ENCODE peak calls at places on chromosomes 16 and 17, in ten cellular contexts. A is CD8-positive, alpha-beta T cell; K is endothelial cell of umbilical vein; U is H9; O is heart right ventricle; R is hepatocyte; V is lung; N is uterus; I is mammary epithelial cell; G is heart left ventricle. W is an unnamed sample.

GRCh38 chr17:41382396-41382795 is 290 bp upstream of the KRT34 start:
- DNase-seq in A (no peak), K (no peak), U (no peak), O (no peak), R (no peak), V (no peak), N (no peak), I (peak; percentile 50), G (no peak), W (no peak)

GRCh38 chr17:61048398-61049106 is 351.1 kb upstream of the TBX2 start:
- DNase-seq in A (no peak), K (no peak), U (no peak), O (no peak), R (no peak), V (no peak), N (no peak), I (no peak), G (no peak), W (no peak)

GRCh38 chr16:457732-458400 is 32.4 kb downstream of the RAB11FIP3 start:
- DNase-seq in A (no peak), K (peak; percentile 77), U (no peak), O (no peak), R (peak; percentile 46), V (peak; percentile 30), N (no peak), I (no peak), G (no peak), W (no peak)

GRCh38 chr16:66489818-66490217 is 60.1 kb downstream of the TK2 start:
- DNase-seq in A (no peak), K (no peak), U (no peak), O (no peak), R (no peak), V (no peak), N (peak; percentile 12), I (no peak), G (no peak), W (peak; percentile 34)

GRCh38 chr17:13958773-13959172 is 110.5 kb upstream of the COX10 start:
- DNase-seq in A (no peak), K (no peak), U (no peak), O (no peak), R (no peak), V (no peak), N (no peak), I (no peak), G (no peak), W (no peak)

GRCh38 chr16:1645914-1646525 is 32.1 kb upstream of the JPT2 start:
- DNase-seq in A (peak; percentile 49), K (no peak), U (no peak), O (no peak), R (peak; percentile 44), V (no peak), N (no peak), I (peak; percentile 60), G (no peak), W (no peak)

GRCh38 chr17:45942284-45942683 is 47.9 kb downstream of the MAPT start:
- DNase-seq in A (no peak), K (no peak), U (no peak), O (peak; percentile 81), R (no peak), V (no peak), N (peak; percentile 41), I (no peak), G (peak; percentile 84), W (peak; percentile 51)

GRCh38 chr17:10171581-10171981 is 26.8 kb downstream of the GAS7 start:
- DNase-seq in A (no peak), K (no peak), U (no peak), O (no peak), R (no peak), V (no peak), N (no peak), I (no peak), G (no peak), W (no peak)

GRCh38 chr16:87694441-87695125 is 71.2 kb downstream of the KLHDC4 start:
- DNase-seq in A (no peak), K (no peak), U (no peak), O (no peak), R (no peak), V (no peak), N (no peak), I (no peak), G (no peak), W (no peak)

GRCh38 chr16:11315499-11315898 is 29.8 kb upstream of the RMI2 start:
- DNase-seq in A (no peak), K (no peak), U (peak; percentile 98), O (no peak), R (peak; percentile 69), V (no peak), N (no peak), I (no peak), G (no peak), W (no peak)

GRCh38 chr17:48952904-48953303 is 8.3 kb upstream of the SNF8 start:
- DNase-seq in A (no peak), K (no peak), U (no peak), O (no peak), R (no peak), V (no peak), N (no peak), I (no peak), G (no peak), W (no peak)

DNA sequence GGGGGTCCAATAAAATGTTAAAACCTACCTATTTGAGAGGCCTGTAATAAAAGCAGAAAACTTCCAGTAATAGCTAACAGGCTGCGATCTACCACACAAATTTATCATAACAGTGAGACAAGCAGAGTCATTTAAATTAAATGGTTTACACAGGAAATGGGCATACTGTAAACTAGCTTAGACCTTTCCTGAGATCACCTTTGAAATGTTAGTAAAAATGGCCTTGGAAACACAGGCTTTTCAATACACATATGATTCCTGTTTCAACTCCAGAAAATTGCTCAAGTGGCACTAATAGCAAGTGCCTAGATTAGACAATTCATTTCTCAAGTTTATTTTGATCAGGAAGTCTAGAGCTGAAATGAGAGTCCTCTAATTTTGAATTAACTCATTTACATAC is 43.4 kb downstream of the PARN start:
- DNase-seq in A (no peak), K (no peak), U (no peak), O (no peak), R (no peak), V (no peak), N (no peak), I (no peak), G (no peak), W (no peak)
- H3K27ac ChIP-seq in A (no peak overlapping the region), K (no peak overlapping the region), U (no peak overlapping the region), O (no peak overlapping the region), R (no peak overlapping the region), V (no peak overlapping the region), N (no peak overlapping the region), I (no peak overlapping the region), G (no peak overlapping the region), W (no peak overlapping the region)

GRCh38 chr17:50147841-50148225 is 2.6 kb downstream of the PPP1R9B start:
- DNase-seq in A (no peak), K (no peak), U (peak; percentile 46), O (no peak), R (peak; percentile 69), V (no peak), N (no peak), I (no peak), G (no peak), W (peak; percentile 74)

GRCh38 chr17:50144845-50145531 is 5.5 kb downstream of the PPP1R9B start:
- DNase-seq in A (no peak), K (no peak), U (no peak), O (peak; percentile 66), R (no peak), V (no peak), N (no peak), I (no peak), G (no peak), W (no peak)

GRCh38 chr17:50146927-50147640 is 3.4 kb downstream of the PPP1R9B start:
- DNase-seq in A (no peak), K (no peak), U (no peak), O (no peak), R (no peak), V (no peak), N (no peak), I (no peak), G (no peak), W (peak; percentile 59)

GRCh38 chr17:50145532-50146229 is 4.8 kb downstream of the PPP1R9B start:
- DNase-seq in A (no peak), K (no peak), U (no peak), O (no peak), R (no peak), V (no peak), N (no peak), I (no peak), G (no peak), W (no peak)

GRCh38 chr17:50146230-50146926 is 4.1 kb downstream of the PPP1R9B start:
- DNase-seq in A (no peak), K (no peak), U (no peak), O (no peak), R (no peak), V (no peak), N (no peak), I (no peak), G (no peak), W (peak; percentile 52)
- H3K4me1 ChIP-seq in A (peaks cover 66% of the 10 kb centered on the region), K (peaks cover 38% of the 10 kb centered on the region), U (no peaks in the 10 kb centered on the region), O (peaks cover 70% of the 10 kb centered on the region), R (peaks cover 29% of the 10 kb centered on the region), V (peaks cover 26% of the 10 kb centered on the region), N (no peaks in the 10 kb centered on the region), I (peaks cover 26% of the 10 kb centered on the region), G (peaks cover 16% of the 10 kb centered on the region), W (peaks cover 49% of the 10 kb centered on the region)

GRCh38 chr16:85473909-85474640 is 139.0 kb upstream of the GSE1 start:
- DNase-seq in A (no peak), K (no peak), U (no peak), O (no peak), R (no peak), V (no peak), N (peak; percentile 52), I (no peak), G (no peak), W (no peak)
- TF ChIP-seq CTCF in A (no peak), K (no peak), U (no peak), O (no peak), R (no peak), V (no peak), N (no peak), I (no peak), G (no peak), W (no peak)

GRCh38 chr17:55693244-55694216 is 29.1 kb downstream of the TMEM100 start:
- DNase-seq in A (no peak), K (no peak), U (no peak), O (no peak), R (peak; percentile 54), V (no peak), N (no peak), I (no peak), G (no peak), W (no peak)

GRCh38 chr17:55690105-55690508 is 32.6 kb downstream of the TMEM100 start:
- DNase-seq in A (no peak), K (no peak), U (no peak), O (no peak), R (no peak), V (no peak), N (no peak), I (no peak), G (no peak), W (no peak)

GRCh38 chr17:55688057-55688456 is 34.6 kb downstream of the TMEM100 start:
- DNase-seq in A (no peak), K (no peak), U (no peak), O (no peak), R (no peak), V (no peak), N (no peak), I (no peak), G (no peak), W (no peak)

GRCh38 chr17:55689672-55690071 is 33.0 kb downstream of the TMEM100 start:
- DNase-seq in A (no peak), K (no peak), U (no peak), O (no peak), R (no peak), V (no peak), N (no peak), I (no peak), G (no peak), W (no peak)

GRCh38 chr17:55691666-55692065 is 31.0 kb downstream of the TMEM100 start:
- DNase-seq in A (no peak), K (no peak), U (no peak), O (no peak), R (no peak), V (no peak), N (no peak), I (no peak), G (no peak), W (no peak)
- H3K27ac ChIP-seq in A (no peak overlapping the region), K (no peak overlapping the region), U (no peak overlapping the region), O (no peak overlapping the region), R (no peak overlapping the region), V (no peak overlapping the region), N (no peak overlapping the region), I (no peak overlapping the region), G (no peak overlapping the region), W (no peak overlapping the region)

W was measured in Peyer's patch.